ENCODE peak calls at places on chromosomes 12 and 14, in seven cellular contexts. Z is hepatocyte; K is PC-3; O is effector memory CD4-positive, alpha-beta T cell; U is heart right ventricle; H is tibial artery; P is CD8-positive, alpha-beta T cell. S is an unnamed sample.

GRCh38 chr12:12749433-12749832 is 32.3 kb downstream of the CDKN1B start:
- DNase-seq in Z (no peak), K (no peak), O (no peak), U (no peak), H (no peak), P (no peak), S (peak; percentile 81)

GRCh38 chr12:53706080-53706479 is 21.2 kb downstream of the CALCOCO1 start:
- DNase-seq in Z (no peak), K (no peak), O (no peak), U (no peak), H (no peak), P (no peak), S (no peak)

GRCh38 chr12:5088586-5089264 is 45.0 kb downstream of the KCNA5 start:
- DNase-seq in Z (peak; percentile 39), K (peak; percentile 34), O (no peak), U (no peak), H (no peak), P (no peak), S (peak; percentile 97)

GRCh38 chr12:32051511-32052299 is 54.9 kb upstream of the BICD1 start:
- DNase-seq in Z (peak; percentile 70), K (peak; percentile 95), O (no peak), U (no peak), H (no peak), P (no peak), S (peak; percentile 88)

GRCh38 chr12:88416786-88417185 is 163.5 kb downstream of the KITLG start:
- DNase-seq in Z (no peak), K (peak; percentile 59), O (no peak), U (no peak), H (no peak), P (no peak), S (no peak)

GRCh38 chr14:100012478-100012925 is 52.7 kb upstream of the EVL start:
- DNase-seq in Z (no peak), K (no peak), O (no peak), U (no peak), H (no peak), P (no peak), S (no peak)

GRCh38 chr12:46276756-46277155 is 7.9 kb upstream of the SLC38A1 start:
- DNase-seq in Z (no peak), K (no peak), O (no peak), U (no peak), H (no peak), P (no peak), S (no peak)

GRCh38 chr14:83827383-83827782 is 1702.6 kb upstream of the FLRT2 start:
- DNase-seq in Z (no peak), K (no peak), O (no peak), U (no peak), H (no peak), P (no peak), S (no peak)

GRCh38 chr14:32657081-32657480 is 281.6 kb upstream of the NPAS3 start:
- DNase-seq in Z (no peak), K (peak; percentile 10), O (no peak), U (peak; percentile 22), H (peak; percentile 65), P (no peak), S (no peak)

GRCh38 chr14:71363961-71364360 is 456.7 kb downstream of the PCNX1 start:
- DNase-seq in Z (peak; percentile 14), K (no peak), O (no peak), U (no peak), H (no peak), P (no peak), S (peak; percentile 38)

GRCh38 chr14:84937044-84937443 is 592.9 kb upstream of the FLRT2 start:
- DNase-seq in Z (no peak), K (no peak), O (no peak), U (no peak), H (no peak), P (no peak), S (no peak)

GRCh38 chr14:77488558-77488957 is 10.1 kb downstream of the ISM2 start:
- DNase-seq in Z (no peak), K (no peak), O (no peak), U (no peak), H (no peak), P (no peak), S (no peak)

GRCh38 chr12:3935078-3935477 is 61.9 kb upstream of the PARP11 start:
- DNase-seq in Z (no peak), K (no peak), O (no peak), U (no peak), H (no peak), P (no peak), S (no peak)

GRCh38 chr12:110750784-110751461 is 8.2 kb upstream of the PPP1CC start:
- DNase-seq in Z (no peak), K (no peak), O (no peak), U (peak; percentile 12), H (peak; percentile 33), P (no peak), S (no peak)

GRCh38 chr14:56118611-56119181 is 485 bp downstream of the PELI2 start:
- DNase-seq in Z (peak; percentile 44), K (no peak), O (peak; percentile 4), U (peak; percentile 21), H (peak; percentile 31), P (no peak), S (no peak)

GRCh38 chr12:116390656-116391335 is 113.3 kb upstream of the MED13L start:
- DNase-seq in Z (no peak), K (peak; percentile 87), O (no peak), U (no peak), H (no peak), P (no peak), S (no peak)

GRCh38 chr12:88377973-88378372 is 202.3 kb downstream of the KITLG start:
- DNase-seq in Z (no peak), K (no peak), O (no peak), U (no peak), H (no peak), P (no peak), S (no peak)

GRCh38 chr14:62187265-62187664 is 425.0 kb downstream of the SNAPC1 start:
- DNase-seq in Z (no peak), K (no peak), O (no peak), U (no peak), H (no peak), P (no peak), S (no peak)

GRCh38 chr12:8638951-8639350 is 23.7 kb downstream of the MFAP5 start:
- DNase-seq in Z (no peak), K (no peak), O (no peak), U (no peak), H (no peak), P (no peak), S (no peak)

GRCh38 chr12:3611853-3612703 is 121.1 kb downstream of the PRMT8 start:
- DNase-seq in Z (no peak), K (no peak), O (no peak), U (peak; percentile 50), H (no peak), P (no peak), S (no peak)

GRCh38 chr12:26068503-26068902 is 56.3 kb downstream of the BHLHE41 start:
- DNase-seq in Z (no peak), K (no peak), O (no peak), U (no peak), H (no peak), P (no peak), S (no peak)

GRCh38 chr12:50520808-50521207 is 16.0 kb downstream of the DIP2B start:
- DNase-seq in Z (no peak), K (no peak), O (no peak), U (peak; percentile 8), H (no peak), P (no peak), S (no peak)
- H3K4me1 ChIP-seq in Z (no peaks in the 10 kb centered on the region), K (peaks cover 2% of the 10 kb centered on the region), O (peaks cover 39% of the 10 kb centered on the region), U (peaks cover 26% of the 10 kb centered on the region), H (no peaks in the 10 kb centered on the region), P (peaks cover 61% of the 10 kb centered on the region), S (peaks cover 22% of the 10 kb centered on the region)

GRCh38 chr14:79587875-79588274 is 623.4 kb downstream of the DIO2 start:
- DNase-seq in Z (no peak), K (no peak), O (no peak), U (no peak), H (no peak), P (no peak), S (no peak)

GRCh38 chr14:79584679-79585078 is 626.6 kb downstream of the DIO2 start:
- DNase-seq in Z (peak; percentile 13), K (peak; percentile 71), O (no peak), U (no peak), H (no peak), P (no peak), S (peak; percentile 86)

GRCh38 chr14:79587194-79587593 is 624.1 kb downstream of the DIO2 start:
- DNase-seq in Z (no peak), K (no peak), O (no peak), U (peak; percentile 4), H (no peak), P (no peak), S (no peak)

GRCh38 chr14:79585845-79586244 is 625.5 kb downstream of the DIO2 start:
- DNase-seq in Z (no peak), K (peak; percentile 8), O (no peak), U (no peak), H (no peak), P (no peak), S (no peak)

DNA sequence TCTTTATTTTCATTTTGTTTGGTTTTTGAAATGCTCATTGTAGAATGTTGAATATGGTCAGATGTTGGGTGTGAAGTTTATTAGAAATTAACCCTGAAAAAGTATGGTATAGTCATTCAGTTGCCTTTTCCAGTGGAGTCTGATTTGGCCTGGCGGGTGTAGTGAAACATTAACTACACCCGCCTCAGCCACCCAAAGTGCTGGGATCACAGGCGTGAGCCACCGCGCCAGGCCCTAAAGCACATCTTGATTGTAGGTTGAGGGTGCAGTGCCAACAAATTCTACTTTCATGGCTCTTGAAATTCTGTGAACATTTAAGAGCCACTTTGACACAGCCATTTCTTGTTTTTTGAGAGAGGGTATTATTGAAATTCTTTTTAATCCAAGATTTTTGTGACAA is 624.9 kb downstream of the DIO2 start:
- DNase-seq in Z (no peak), K (no peak), O (no peak), U (no peak), H (no peak), P (no peak), S (no peak)
- H3K27ac ChIP-seq in Z (no peak overlapping the region), K (no peak overlapping the region), O (no peak overlapping the region), U (no peak overlapping the region), H (no peak overlapping the region), P (no peak overlapping the region), S (peak overlapping the region; percentile 87)

GRCh38 chr12:93777249-93777648 is 100.1 kb downstream of the CRADD start:
- DNase-seq in Z (no peak), K (peak; percentile 47), O (no peak), U (peak; percentile 44), H (no peak), P (no peak), S (no peak)

GRCh38 chr12:93780115-93780641 is 103.0 kb downstream of the CRADD start:
- DNase-seq in Z (no peak), K (no peak), O (no peak), U (no peak), H (no peak), P (no peak), S (no peak)

GRCh38 chr12:93778306-93778705 is 101.1 kb downstream of the CRADD start:
- DNase-seq in Z (peak; percentile 65), K (no peak), O (no peak), U (peak; percentile 82), H (peak; percentile 60), P (no peak), S (peak; percentile 79)

GRCh38 chr12:93773122-93773871 is 96.1 kb downstream of the CRADD start:
- DNase-seq in Z (no peak), K (no peak), O (peak; percentile 14), U (no peak), H (no peak), P (no peak), S (no peak)

GRCh38 chr12:93776581-93777018 is 99.4 kb downstream of the CRADD start:
- DNase-seq in Z (no peak), K (no peak), O (no peak), U (no peak), H (no peak), P (no peak), S (peak; percentile 48)
- H3K4me1 ChIP-seq in Z (peaks cover 25% of the 10 kb centered on the region), K (peaks cover 19% of the 10 kb centered on the region), O (no peaks in the 10 kb centered on the region), U (peaks cover 51% of the 10 kb centered on the region), H (peaks cover 40% of the 10 kb centered on the region), P (no peaks in the 10 kb centered on the region), S (peaks cover 49% of the 10 kb centered on the region)

GRCh38 chr12:91140660-91141045 is 29.4 kb upstream of the LUM start:
- DNase-seq in Z (peak; percentile 17), K (peak; percentile 10), O (no peak), U (peak; percentile 19), H (peak; percentile 32), P (no peak), S (no peak)
- H3K27ac ChIP-seq in Z (peak overlapping the region; percentile 91), K (no peak overlapping the region), O (no peak overlapping the region), U (peak overlapping the region; percentile 77), H (peak overlapping the region; percentile 6), P (no peak overlapping the region), S (peak overlapping the region; percentile 77)